ENCODE peak calls at places on chromosomes 7 and 10, in six cellular contexts. W is NCI-H460, J is IMR-90, D is A172, Z is amygdala, F is hypothalamus. N is an unnamed sample.
A peak's percentile ranks its signal among the peaks of the same experiment; 100 is the strongest.

GRCh38 chr10:79472951-79473350 is 27.5 kb upstream of the ZCCHC24 start:
- DNase-seq in F (no peak), D (no peak), W (no peak), Z (no peak), J (no peak), N (no peak)

GRCh38 chr7:120550494-120551048 is 277.6 kb downstream of the KCND2 start:
- DNase-seq in Z (no peak), J (no peak), D (no peak), W (no peak), F (no peak), N (no peak)

GRCh38 chr7:12839508-12840153 is 152.2 kb downstream of the ARL4A start:
- DNase-seq in D (no peak), Z (no peak), F (no peak), W (no peak), J (no peak), N (peak; percentile 49)

GRCh38 chr10:77160679-77161078 is 476.9 kb downstream of the KCNMA1 start:
- DNase-seq in D (peak; percentile 96), Z (no peak), W (no peak), J (peak; percentile 97), F (no peak), N (no peak)

GRCh38 chr7:25805027-25805687 is 346.8 kb upstream of the NFE2L3 start:
- DNase-seq in F (no peak), W (no peak), D (no peak), J (peak; percentile 9), Z (no peak), N (no peak)

GRCh38 chr7:155190608-155191536 is 106.8 kb upstream of the INSIG1 start:
- DNase-seq in D (peak; percentile 11), J (no peak), Z (no peak), F (peak; percentile 12), W (peak; percentile 9), N (peak; percentile 66)

GRCh38 chr10:124943301-124944092 is 1.6 kb downstream of the ZRANB1 start:
- DNase-seq in W (peak; percentile 9), Z (no peak), J (peak; percentile 95), F (no peak), D (peak; percentile 25), N (no peak)

GRCh38 chr7:136009488-136010079 is 32.4 kb upstream of the MTPN start:
- DNase-seq in F (no peak), D (peak; percentile 27), Z (no peak), J (peak; percentile 58), W (peak; percentile 44), N (no peak)

GRCh38 chr7:129308047-129308446 is 83.2 kb downstream of the AHCYL2 start:
- DNase-seq in D (no peak), Z (peak; percentile 10), W (no peak), J (peak; percentile 64), F (peak; percentile 35), N (no peak)

GRCh38 chr7:77331938-77332695 is 84.0 kb downstream of the GSAP start:
- DNase-seq in Z (peak; percentile 11), D (peak; percentile 95), J (peak; percentile 92), F (peak; percentile 45), W (peak; percentile 96), N (peak; percentile 85)

GRCh38 chr7:28573751-28574295 is 161.5 kb downstream of the CREB5 start:
- DNase-seq in F (no peak), J (peak; percentile 42), D (peak; percentile 60), W (no peak), Z (no peak), N (no peak)

GRCh38 chr7:24727165-24728120 is 29.8 kb downstream of the GSDME start:
- DNase-seq in W (no peak), D (no peak), J (no peak), Z (no peak), F (no peak), N (peak; percentile 26)

GRCh38 chr10:12823361-12823760 is 178.2 kb downstream of the CCDC3 start:
- DNase-seq in D (no peak), F (no peak), J (no peak), Z (no peak), W (no peak), N (no peak)

GRCh38 chr10:4902571-4903011 is 60.6 kb upstream of the AKR1C1 start:
- DNase-seq in W (no peak), D (no peak), J (no peak), F (no peak), Z (no peak), N (no peak)

GRCh38 chr7:139374246-139374645 is 14.6 kb downstream of the LUC7L2 start:
- DNase-seq in D (no peak), J (no peak), Z (no peak), F (no peak), W (no peak), N (no peak)

GRCh38 chr7:155007947-155008346 is 5.0 kb upstream of the PAXIP1 start:
- DNase-seq in J (no peak), F (no peak), Z (no peak), W (peak; percentile 30), D (no peak), N (peak; percentile 64)

GRCh38 chr10:60099998-60100747 is 193.8 kb upstream of the CCDC6 start:
- DNase-seq in W (peak; percentile 75), D (peak; percentile 49), F (no peak), J (peak; percentile 63), Z (no peak), N (no peak)

GRCh38 chr7:50146692-50147091 is 53.6 kb upstream of the ZPBP start:
- DNase-seq in Z (no peak), J (no peak), W (no peak), D (no peak), F (no peak), N (no peak)

N was measured in islet precursor cell.